ENCODE peak calls at places on chromosomes 6 and 20, in seven cellular contexts. R is fibroblast of lung; F is ACHN; G is stimulated activated CD8-positive, alpha-beta memory T cell treated with anti-CD3 and anti-CD28 coated beads, Interleukin-7, amount 100 ng/mL, for 1 hour; E is NCI-H1417 treated with DMSO at 0.1 percent for 48 hours; U is WTC11; A is K562. X is an unnamed sample.

GRCh38 chr6:137921823-137922222 is 54.8 kb downstream of the TNFAIP3 start:
- DNase-seq in F (no peak), G (no peak), E (no peak), A (peak), R (no peak), U (peak), X (no peak)

GRCh38 chr6:44133003-44133931 is 5.9 kb downstream of the TMEM63B start:
- DNase-seq in U (peak), E (no peak), F (no peak), R (peak), G (no peak), A (peak), X (peak)

GRCh38 chr6:99353126-99353525 is 3.7 kb upstream of the FAXC start:
- DNase-seq in G (no peak), U (no peak), F (peak), A (peak), E (no peak), R (no peak), X (no peak)

GRCh38 chr6:16286151-16286522 is 47.8 kb downstream of the GMPR start:
- DNase-seq in E (no peak), U (peak), A (peak), R (peak), F (peak), G (no peak), X (peak)

GRCh38 chr20:16302818-16303217 is 270.4 kb downstream of the KIF16B start:
- DNase-seq in A (no peak), U (no peak), F (no peak), R (no peak), G (no peak), E (no peak), X (no peak)

GRCh38 chr6:98808522-98809210 is 25.7 kb upstream of the POU3F2 start:
- DNase-seq in R (no peak), U (no peak), E (no peak), F (no peak), G (no peak), A (no peak), X (no peak)

GRCh38 chr20:17524551-17524950 is 6.6 kb downstream of the BFSP1 start:
- DNase-seq in U (no peak), R (no peak), F (no peak), G (no peak), E (no peak), A (no peak), X (no peak)

GRCh38 chr6:137043710-137044365 is 927 bp downstream of the IL20RA start:
- DNase-seq in U (peak), E (no peak), G (no peak), A (no peak), R (peak), F (peak), X (peak)

GRCh38 chr20:9220874-9221547 is 152.1 kb downstream of the PLCB4 start:
- DNase-seq in U (no peak), G (no peak), A (no peak), F (peak), E (no peak), R (peak), X (no peak)

GRCh38 chr6:64985726-64986125 is 721.3 kb downstream of the EYS start:
- DNase-seq in R (peak), U (no peak), F (no peak), G (no peak), A (no peak), E (no peak), X (no peak)

GRCh38 chr20:45968081-45968671 is 3.8 kb downstream of the ZNF335 start:
- DNase-seq in E (no peak), G (no peak), R (no peak), A (no peak), U (no peak), F (no peak), X (no peak)